ENCODE peak calls at places on chromosome 16, in nine cellular contexts. One of them, this sample, is unnamed.

GRCh38 chr16:73047536-73048291 is at the start of gene ZFHX3:
- DNase-seq in progenitor cell of endocrine pancreas: peak; percentile 51
- DNase-seq in CD4-positive, alpha-beta memory T cell: peak; percentile 34
- DNase-seq in stimulated activated CD4-positive, alpha-beta T cell treated with anti-CD3 and anti-CD28 coated beads, TNF-alpha, amount 100 ng/mL, for 4 hours: peak; percentile 14
- DNase-seq in HFFc6: peak; percentile 70
- DNase-seq in neural progenitor cell: peak; percentile 89
- DNase-seq in NCI-H1105: peak; percentile 48
- DNase-seq in osteocyte: no peak
- DNase-seq in activated CD4-positive, CD25-positive, alpha-beta regulatory T cell treated with anti-CD3 and anti-CD28 coated beads, Interleukin-2, amount 50 U/mL, for 72 hours: no peak
- DNase-seq in this sample: peak; percentile 11

GRCh38 chr16:49833796-49834195 is 22.1 kb downstream of the ZNF423 start:
- DNase-seq in activated CD4-positive, CD25-positive, alpha-beta regulatory T cell treated with anti-CD3 and anti-CD28 coated beads, Interleukin-2, amount 50 U/mL, for 72 hours: no peak
- DNase-seq in HFFc6: no peak
- DNase-seq in NCI-H1105: no peak
- DNase-seq in progenitor cell of endocrine pancreas: no peak
- DNase-seq in stimulated activated CD4-positive, alpha-beta T cell treated with anti-CD3 and anti-CD28 coated beads, TNF-alpha, amount 100 ng/mL, for 4 hours: no peak
- DNase-seq in neural progenitor cell: no peak
- DNase-seq in osteocyte: no peak
- DNase-seq in CD4-positive, alpha-beta memory T cell: no peak
- DNase-seq in this sample: no peak

GRCh38 chr16:66369055-66369592 is 2.6 kb downstream of the CDH5 start:
- DNase-seq in NCI-H1105: no peak
- DNase-seq in osteocyte: no peak
- DNase-seq in stimulated activated CD4-positive, alpha-beta T cell treated with anti-CD3 and anti-CD28 coated beads, TNF-alpha, amount 100 ng/mL, for 4 hours: no peak
- DNase-seq in progenitor cell of endocrine pancreas: no peak
- DNase-seq in CD4-positive, alpha-beta memory T cell: no peak
- DNase-seq in activated CD4-positive, CD25-positive, alpha-beta regulatory T cell treated with anti-CD3 and anti-CD28 coated beads, Interleukin-2, amount 50 U/mL, for 72 hours: no peak
- DNase-seq in neural progenitor cell: no peak
- DNase-seq in HFFc6: no peak
- DNase-seq in this sample: no peak

GRCh38 chr16:78844682-78845081 is 745.2 kb downstream of the WWOX start:
- DNase-seq in CD4-positive, alpha-beta memory T cell: no peak
- DNase-seq in osteocyte: no peak
- DNase-seq in neural progenitor cell: peak; percentile 83
- DNase-seq in NCI-H1105: no peak
- DNase-seq in activated CD4-positive, CD25-positive, alpha-beta regulatory T cell treated with anti-CD3 and anti-CD28 coated beads, Interleukin-2, amount 50 U/mL, for 72 hours: no peak
- DNase-seq in progenitor cell of endocrine pancreas: no peak
- DNase-seq in stimulated activated CD4-positive, alpha-beta T cell treated with anti-CD3 and anti-CD28 coated beads, TNF-alpha, amount 100 ng/mL, for 4 hours: no peak
- DNase-seq in HFFc6: no peak
- DNase-seq in this sample: no peak

GRCh38 chr16:19203374-19203966 is 35.4 kb downstream of the SYT17 start:
- DNase-seq in osteocyte: no peak
- DNase-seq in CD4-positive, alpha-beta memory T cell: no peak
- DNase-seq in HFFc6: no peak
- DNase-seq in NCI-H1105: no peak
- DNase-seq in progenitor cell of endocrine pancreas: no peak
- DNase-seq in stimulated activated CD4-positive, alpha-beta T cell treated with anti-CD3 and anti-CD28 coated beads, TNF-alpha, amount 100 ng/mL, for 4 hours: no peak
- DNase-seq in activated CD4-positive, CD25-positive, alpha-beta regulatory T cell treated with anti-CD3 and anti-CD28 coated beads, Interleukin-2, amount 50 U/mL, for 72 hours: no peak
- DNase-seq in neural progenitor cell: no peak
- DNase-seq in this sample: no peak

GRCh38 chr16:17431012-17431411 is 39.7 kb downstream of the XYLT1 start:
- DNase-seq in HFFc6: peak; percentile 55
- DNase-seq in progenitor cell of endocrine pancreas: no peak
- DNase-seq in stimulated activated CD4-positive, alpha-beta T cell treated with anti-CD3 and anti-CD28 coated beads, TNF-alpha, amount 100 ng/mL, for 4 hours: no peak
- DNase-seq in osteocyte: no peak
- DNase-seq in CD4-positive, alpha-beta memory T cell: no peak
- DNase-seq in neural progenitor cell: no peak
- DNase-seq in NCI-H1105: no peak
- DNase-seq in activated CD4-positive, CD25-positive, alpha-beta regulatory T cell treated with anti-CD3 and anti-CD28 coated beads, Interleukin-2, amount 50 U/mL, for 72 hours: no peak
- DNase-seq in this sample: no peak

GRCh38 chr16:12375341-12375740 is 398.8 kb downstream of the SNX29 start:
- DNase-seq in osteocyte: no peak
- DNase-seq in activated CD4-positive, CD25-positive, alpha-beta regulatory T cell treated with anti-CD3 and anti-CD28 coated beads, Interleukin-2, amount 50 U/mL, for 72 hours: no peak
- DNase-seq in HFFc6: no peak
- DNase-seq in stimulated activated CD4-positive, alpha-beta T cell treated with anti-CD3 and anti-CD28 coated beads, TNF-alpha, amount 100 ng/mL, for 4 hours: no peak
- DNase-seq in NCI-H1105: no peak
- DNase-seq in CD4-positive, alpha-beta memory T cell: no peak
- DNase-seq in progenitor cell of endocrine pancreas: no peak
- DNase-seq in neural progenitor cell: no peak
- DNase-seq in this sample: no peak

GRCh38 chr16:88549671-88550643 is 20.2 kb upstream of the ZC3H18 start:
- DNase-seq in HFFc6: no peak
- DNase-seq in progenitor cell of endocrine pancreas: no peak
- DNase-seq in activated CD4-positive, CD25-positive, alpha-beta regulatory T cell treated with anti-CD3 and anti-CD28 coated beads, Interleukin-2, amount 50 U/mL, for 72 hours: no peak
- DNase-seq in osteocyte: no peak
- DNase-seq in stimulated activated CD4-positive, alpha-beta T cell treated with anti-CD3 and anti-CD28 coated beads, TNF-alpha, amount 100 ng/mL, for 4 hours: no peak
- DNase-seq in NCI-H1105: no peak
- DNase-seq in neural progenitor cell: no peak
- DNase-seq in CD4-positive, alpha-beta memory T cell: no peak
- DNase-seq in this sample: no peak

GRCh38 chr16:89444151-89444723 is 46.1 kb downstream of the ANKRD11 start:
- DNase-seq in progenitor cell of endocrine pancreas: no peak
- DNase-seq in NCI-H1105: no peak
- DNase-seq in CD4-positive, alpha-beta memory T cell: no peak
- DNase-seq in neural progenitor cell: no peak
- DNase-seq in activated CD4-positive, CD25-positive, alpha-beta regulatory T cell treated with anti-CD3 and anti-CD28 coated beads, Interleukin-2, amount 50 U/mL, for 72 hours: no peak
- DNase-seq in HFFc6: no peak
- DNase-seq in osteocyte: no peak
- DNase-seq in stimulated activated CD4-positive, alpha-beta T cell treated with anti-CD3 and anti-CD28 coated beads, TNF-alpha, amount 100 ng/mL, for 4 hours: no peak
- DNase-seq in this sample: no peak

GRCh38 chr16:75861981-75862380 is 135.7 kb upstream of the CPHXL start:
- DNase-seq in stimulated activated CD4-positive, alpha-beta T cell treated with anti-CD3 and anti-CD28 coated beads, TNF-alpha, amount 100 ng/mL, for 4 hours: no peak
- DNase-seq in osteocyte: no peak
- DNase-seq in CD4-positive, alpha-beta memory T cell: no peak
- DNase-seq in HFFc6: no peak
- DNase-seq in NCI-H1105: no peak
- DNase-seq in activated CD4-positive, CD25-positive, alpha-beta regulatory T cell treated with anti-CD3 and anti-CD28 coated beads, Interleukin-2, amount 50 U/mL, for 72 hours: no peak
- DNase-seq in neural progenitor cell: no peak
- DNase-seq in progenitor cell of endocrine pancreas: no peak
- DNase-seq in this sample: peak; percentile 48

GRCh38 chr16:24836836-24837235 is 8.9 kb upstream of the SLC5A11 start:
- DNase-seq in osteocyte: no peak
- DNase-seq in CD4-positive, alpha-beta memory T cell: no peak
- DNase-seq in neural progenitor cell: no peak
- DNase-seq in stimulated activated CD4-positive, alpha-beta T cell treated with anti-CD3 and anti-CD28 coated beads, TNF-alpha, amount 100 ng/mL, for 4 hours: no peak
- DNase-seq in activated CD4-positive, CD25-positive, alpha-beta regulatory T cell treated with anti-CD3 and anti-CD28 coated beads, Interleukin-2, amount 50 U/mL, for 72 hours: no peak
- DNase-seq in HFFc6: no peak
- DNase-seq in progenitor cell of endocrine pancreas: no peak
- DNase-seq in NCI-H1105: no peak
- DNase-seq in this sample: no peak

GRCh38 chr16:13906426-13907089 is 13.4 kb upstream of the ERCC4 start:
- DNase-seq in osteocyte: no peak
- DNase-seq in CD4-positive, alpha-beta memory T cell: no peak
- DNase-seq in progenitor cell of endocrine pancreas: no peak
- DNase-seq in HFFc6: no peak
- DNase-seq in stimulated activated CD4-positive, alpha-beta T cell treated with anti-CD3 and anti-CD28 coated beads, TNF-alpha, amount 100 ng/mL, for 4 hours: no peak
- DNase-seq in NCI-H1105: no peak
- DNase-seq in activated CD4-positive, CD25-positive, alpha-beta regulatory T cell treated with anti-CD3 and anti-CD28 coated beads, Interleukin-2, amount 50 U/mL, for 72 hours: no peak
- DNase-seq in neural progenitor cell: no peak
- DNase-seq in this sample: no peak